ENCODE peak calls at places on chromosomes 11 and 22, in nine cellular contexts. H, A, T, I, P, R, V, Y and D are unnamed samples.

GRCh38 chr11:131064373-131064991 is 148.2 kb upstream of the SNX19 start:
- DNase-seq in H (peak; percentile 39), A (no peak), T (peak; percentile 95), I (peak; percentile 23), P (no peak), R (no peak), V (peak; percentile 65), Y (peak; percentile 25), D (no peak)

GRCh38 chr11:46416656-46417055 is 25.1 kb upstream of the CHRM4 start:
- DNase-seq in H (no peak), A (no peak), T (no peak), I (no peak), P (no peak), R (no peak), V (no peak), Y (no peak), D (no peak)

GRCh38 chr11:58905141-58905715 is 34.1 kb upstream of the GLYATL1 start:
- DNase-seq in H (no peak), A (no peak), T (peak; percentile 75), I (no peak), P (no peak), R (no peak), V (no peak), Y (no peak), D (no peak)

GRCh38 chr22:22395230-22395629 is 113.3 kb downstream of the ZNF280B start:
- DNase-seq in H (no peak), A (peak; percentile 85), T (no peak), I (peak; percentile 13), P (no peak), R (no peak), V (no peak), Y (no peak), D (no peak)

GRCh38 chr22:24437820-24438328 is 10.5 kb downstream of the ADORA2A start:
- DNase-seq in H (no peak), A (no peak), T (no peak), I (peak; percentile 47), P (no peak), R (no peak), V (no peak), Y (no peak), D (peak; percentile 87)

GRCh38 chr22:27990451-27990840 is 71.4 kb upstream of the PITPNB start:
- DNase-seq in H (peak; percentile 16), A (no peak), T (no peak), I (no peak), P (peak; percentile 65), R (peak; percentile 46), V (peak; percentile 26), Y (no peak), D (no peak)

GRCh38 chr11:105719073-105719846 is 109.4 kb downstream of the GRIA4 start:
- DNase-seq in H (no peak), A (no peak), T (no peak), I (no peak), P (no peak), R (no peak), V (no peak), Y (no peak), D (no peak)

GRCh38 chr11:58616594-58616993 is 5.9 kb upstream of the CNTF start:
- DNase-seq in H (no peak), A (no peak), T (no peak), I (no peak), P (no peak), R (peak; percentile 73), V (no peak), Y (no peak), D (no peak)

GRCh38 chr22:37419916-37420655 is 7.2 kb downstream of the ELFN2 start:
- DNase-seq in H (no peak), A (no peak), T (peak; percentile 74), I (peak; percentile 17), P (no peak), R (no peak), V (no peak), Y (no peak), D (no peak)

DNA sequence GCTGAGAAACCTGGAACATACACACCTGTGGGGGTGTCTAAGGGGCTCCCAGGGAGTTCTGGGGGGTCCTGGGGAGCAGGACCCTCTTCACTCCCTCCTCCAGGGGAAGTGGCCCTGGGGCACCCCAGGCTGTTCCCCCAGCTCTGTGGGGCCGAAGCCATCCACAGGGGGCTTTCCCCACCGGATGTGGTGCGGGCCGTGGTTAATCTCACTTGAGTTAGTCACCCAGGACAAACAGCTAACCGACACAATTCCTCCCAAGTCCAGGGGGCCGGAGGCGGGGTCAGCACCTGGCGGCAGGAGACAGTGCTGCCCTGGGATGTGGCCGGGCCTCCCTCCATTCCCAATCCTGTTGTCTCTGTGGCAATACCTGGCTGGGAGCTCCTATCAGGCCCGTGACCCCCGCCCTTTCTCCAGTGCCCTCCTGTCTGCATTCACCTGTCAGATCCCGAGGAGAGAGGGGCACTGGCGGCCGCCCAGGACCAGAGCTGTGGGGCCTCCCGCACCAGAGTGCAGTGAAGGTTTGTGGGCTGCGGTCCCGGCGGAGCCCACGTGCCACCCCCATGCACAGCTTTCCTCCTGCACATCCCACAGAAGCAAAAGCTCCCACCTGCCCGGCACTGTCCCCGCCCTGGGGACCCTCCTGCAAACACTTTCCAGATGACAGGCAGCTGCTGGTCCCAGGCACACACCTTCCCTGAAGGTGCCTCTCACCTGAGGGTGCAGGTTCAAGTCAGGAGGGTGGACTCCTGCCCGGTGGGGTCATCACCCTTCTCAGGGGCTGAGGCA is 5.2 kb upstream of the MUC5AC start:
- DNase-seq in H (peak; percentile 72), A (no peak), T (no peak), I (peak; percentile 21), P (no peak), R (no peak), V (no peak), Y (no peak), D (peak; percentile 71)
- H3K27ac ChIP-seq in H (peak overlapping the region; percentile 70), A (no peak overlapping the region), T (no peak overlapping the region), I (no peak overlapping the region), P (no peak overlapping the region), R (no peak overlapping the region), V (no peak overlapping the region), Y (no peak overlapping the region), D (no peak overlapping the region)

GRCh38 chr11:61739413-61739812 is 13.0 kb upstream of the MYRF start:
- DNase-seq in H (no peak), A (no peak), T (no peak), I (no peak), P (no peak), R (no peak), V (no peak), Y (no peak), D (no peak)

GRCh38 chr11:61737636-61738386 is 14.6 kb upstream of the MYRF start:
- DNase-seq in H (no peak), A (no peak), T (no peak), I (no peak), P (no peak), R (no peak), V (no peak), Y (no peak), D (no peak)

GRCh38 chr11:61738776-61739175 is 13.7 kb upstream of the MYRF start:
- DNase-seq in H (no peak), A (no peak), T (no peak), I (no peak), P (no peak), R (no peak), V (no peak), Y (no peak), D (no peak)

GRCh38 chr11:61742391-61742790 is 10.0 kb upstream of the MYRF start:
- DNase-seq in H (no peak), A (no peak), T (no peak), I (peak; percentile 61), P (no peak), R (no peak), V (no peak), Y (peak; percentile 41), D (no peak)

DNA sequence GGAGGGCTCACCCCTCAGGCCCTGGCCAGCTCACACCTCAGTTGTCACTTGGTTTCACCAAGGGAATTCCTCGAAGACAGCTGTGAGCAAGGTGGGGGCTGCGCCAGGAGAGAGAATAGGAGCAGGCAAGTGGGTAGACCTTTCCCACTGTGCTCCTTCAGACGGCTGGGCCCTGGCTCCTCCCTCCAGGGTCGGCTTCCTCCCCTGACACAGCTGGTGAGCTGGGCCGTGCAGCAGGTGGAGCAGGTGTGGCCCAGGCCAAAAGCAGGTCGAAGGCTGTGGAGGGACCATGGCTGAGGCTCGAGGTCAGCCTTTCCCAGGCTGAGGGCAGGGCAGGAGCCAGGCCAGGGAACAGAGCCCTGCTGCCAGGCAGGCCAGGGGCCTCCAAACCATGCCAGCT is 12.5 kb upstream of the MYRF start:
- DNase-seq in H (no peak), A (no peak), T (no peak), I (no peak), P (no peak), R (no peak), V (no peak), Y (no peak), D (no peak)
- TF ChIP-seq POLR2AphosphoS5 in H (no peak), A (no peak), T (no peak), I (no peak), P (no peak), R (no peak), V (no peak), Y (no peak), D (no peak)

GRCh38 chr11:33636104-33636503 is 64.5 kb downstream of the C11orf91 start:
- DNase-seq in H (no peak), A (no peak), T (no peak), I (peak; percentile 66), P (no peak), R (no peak), V (no peak), Y (no peak), D (no peak)

GRCh38 chr11:33633251-33634003 is 67.2 kb downstream of the C11orf91 start:
- DNase-seq in H (no peak), A (no peak), T (peak; percentile 30), I (no peak), P (no peak), R (no peak), V (no peak), Y (peak; percentile 23), D (no peak)

GRCh38 chr11:33631749-33632091 is 68.9 kb downstream of the C11orf91 start:
- DNase-seq in H (no peak), A (no peak), T (no peak), I (no peak), P (no peak), R (no peak), V (no peak), Y (no peak), D (no peak)

GRCh38 chr11:33635161-33635560 is 65.5 kb downstream of the C11orf91 start:
- DNase-seq in H (no peak), A (no peak), T (no peak), I (no peak), P (no peak), R (peak; percentile 75), V (no peak), Y (no peak), D (no peak)

GRCh38 chr11:33634291-33634834 is 66.3 kb downstream of the C11orf91 start:
- DNase-seq in H (no peak), A (no peak), T (no peak), I (no peak), P (no peak), R (no peak), V (no peak), Y (no peak), D (no peak)
- H3K4me3 ChIP-seq in H (no peak overlapping the region), A (no peak overlapping the region), T (no peak overlapping the region), I (no peak overlapping the region), P (no peak overlapping the region), R (no peak overlapping the region), V (no peak overlapping the region), Y (no peak overlapping the region), D (no peak overlapping the region)

DNA sequence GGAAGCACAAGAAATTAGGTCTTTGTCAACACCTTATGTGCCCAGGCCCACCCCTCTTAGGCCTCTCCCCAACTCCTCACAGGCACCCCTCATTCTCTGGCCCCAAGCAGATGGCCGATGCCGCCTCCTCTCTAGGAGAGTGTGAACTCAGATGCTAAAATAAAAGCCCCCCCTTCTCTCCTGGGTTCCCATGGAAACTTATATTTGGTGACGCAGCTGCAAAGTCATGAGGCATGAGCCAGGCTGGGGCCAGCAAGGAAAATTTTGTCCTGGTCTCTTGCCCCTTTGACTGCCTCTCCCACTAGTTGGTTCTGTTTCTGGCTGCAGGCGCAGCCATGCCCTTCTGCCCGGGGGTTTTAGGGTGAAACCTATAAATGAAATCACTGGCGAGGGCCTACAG is 11.8 kb downstream of the RCOR2 start:
- DNase-seq in H (no peak), A (no peak), T (no peak), I (no peak), P (no peak), R (no peak), V (no peak), Y (no peak), D (no peak)
- H3K27ac ChIP-seq in H (no peak overlapping the region), A (no peak overlapping the region), T (no peak overlapping the region), I (no peak overlapping the region), P (no peak overlapping the region), R (no peak overlapping the region), V (no peak overlapping the region), Y (no peak overlapping the region), D (no peak overlapping the region)